ENCODE peak calls at places on chromosome 3, in four cellular contexts. W is pons; D is naive thymus-derived CD4-positive, alpha-beta T cell; I is fibroblast of gingiva. V is an unnamed sample.

GRCh38 chr3:190322604-190323240 is 476 bp upstream of the CLDN1 start:
- DNase-seq in W (peak), I (peak), D (no peak), V (no peak)

GRCh38 chr3:94076055-94076454 is 13.2 kb downstream of the NSUN3 start:
- DNase-seq in I (no peak), D (no peak), W (no peak), V (no peak)

GRCh38 chr3:27228805-27229204 is 140.4 kb downstream of the NEK10 start:
- DNase-seq in W (no peak), I (no peak), D (no peak), V (no peak)

GRCh38 chr3:160568989-160569388 is 3.6 kb upstream of the KPNA4 start:
- DNase-seq in W (no peak), I (no peak), D (no peak), V (no peak)

GRCh38 chr3:15064299-15064834 is 748 bp downstream of the MRPS25 start:
- DNase-seq in W (no peak), I (peak), D (peak), V (peak)

GRCh38 chr3:144380832-144381231 is 409.2 kb downstream of the DIPK2A start:
- DNase-seq in I (no peak), W (peak), D (no peak), V (no peak)

GRCh38 chr3:155604126-155604525 is 140.7 kb downstream of the PLCH1 start:
- DNase-seq in D (no peak), W (no peak), I (no peak), V (no peak)

GRCh38 chr3:48141225-48142137 is 46.7 kb downstream of the CDC25A start:
- DNase-seq in D (no peak), W (no peak), I (no peak), V (no peak)

GRCh38 chr3:182786564-182787196 is 6.6 kb upstream of the ATP11B start:
- DNase-seq in D (no peak), W (no peak), I (no peak), V (no peak)

GRCh38 chr3:188756241-188756640 is 415.5 kb upstream of the TPRG1 start:
- DNase-seq in D (no peak), I (no peak), W (no peak), V (no peak)

GRCh38 chr3:134864644-134865043 is 69.6 kb downstream of the EPHB1 start:
- DNase-seq in D (no peak), W (peak), I (no peak), V (peak)

GRCh38 chr3:127162947-127163645 is 29.8 kb upstream of the PRR23E start:
- DNase-seq in W (no peak), D (no peak), I (no peak), V (no peak)

GRCh38 chr3:83224101-83224868 is 1462.8 kb upstream of the GBE1 start:
- DNase-seq in D (no peak), I (no peak), W (no peak), V (no peak)

GRCh38 chr3:113167929-113168771 is 43.2 kb upstream of the BOC start:
- DNase-seq in W (no peak), D (no peak), I (no peak), V (no peak)

GRCh38 chr3:184583345-184584000 is 21.9 kb downstream of the EPHB3 start:
- DNase-seq in W (peak), D (no peak), I (peak), V (no peak)

GRCh38 chr3:160796813-160797164 is 40.8 kb downstream of the PPM1L start:
- DNase-seq in D (no peak), I (peak), W (no peak), V (peak)

GRCh38 chr3:71509024-71509423 is 74.5 kb downstream of the FOXP1 start:
- DNase-seq in I (no peak), W (no peak), D (no peak), V (no peak)

GRCh38 chr3:114221881-114222264 is 15.5 kb downstream of the ZNF80 start:
- DNase-seq in D (no peak), W (no peak), I (no peak), V (no peak)

GRCh38 chr3:15454965-15455364 is 27.6 kb downstream of the EAF1 start:
- DNase-seq in W (no peak), D (no peak), I (no peak), V (no peak)

GRCh38 chr3:62586356-62586755 is 213.0 kb upstream of the FEZF2 start:
- DNase-seq in D (no peak), W (no peak), I (peak), V (no peak)

GRCh38 chr3:134483195-134483890 is 2.4 kb downstream of the ANAPC13 start:
- DNase-seq in D (no peak), I (peak), W (no peak), V (no peak)

GRCh38 chr3:107987036-107987557 is 103.7 kb downstream of the CD47 start:
- DNase-seq in W (peak), I (peak), D (no peak), V (no peak)

GRCh38 chr3:42377681-42378080 is 32.7 kb downstream of the LYZL4 start:
- DNase-seq in D (no peak), I (no peak), W (no peak), V (no peak)

GRCh38 chr3:179247289-179248020 is 3.5 kb downstream of the KCNMB3 start:
- DNase-seq in W (no peak), D (no peak), I (no peak), V (no peak)

GRCh38 chr3:174441588-174442316 is 417.4 kb upstream of the NAALADL2 start:
- DNase-seq in D (no peak), W (peak), I (peak), V (peak)